ENCODE peak calls at places on chromosomes 16 and 17, in five cellular contexts. V is CD8-positive, alpha-beta T cell; D is uterus; P is PC-9; A is neural progenitor cell. Q is an unnamed sample.

GRCh38 chr17:12328204-12328603 is 307.5 kb downstream of the MAP2K4 start:
- DNase-seq in P (no peak), D (no peak), A (no peak), V (no peak), Q (no peak)

GRCh38 chr16:89445166-89445565 is 45.2 kb downstream of the ANKRD11 start:
- DNase-seq in A (no peak), P (no peak), D (no peak), V (no peak), Q (no peak)

GRCh38 chr16:67406628-67407027 is 9.6 kb downstream of the ZDHHC1 start:
- DNase-seq in V (no peak), D (peak; percentile 74), P (no peak), A (no peak), Q (peak; percentile 49)

GRCh38 chr17:79527286-79527685 is 83.6 kb downstream of the RBFOX3 start:
- DNase-seq in D (no peak), P (no peak), A (no peak), V (no peak), Q (no peak)

GRCh38 chr17:5526821-5527598 is 40.6 kb downstream of the MIS12 start:
- DNase-seq in D (peak; percentile 85), A (peak; percentile 26), V (no peak), P (peak; percentile 55), Q (peak; percentile 92)

GRCh38 chr17:6061290-6061689 is 8.9 kb upstream of the WSCD1 start:
- DNase-seq in D (no peak), V (no peak), A (no peak), P (no peak), Q (peak; percentile 7)

GRCh38 chr16:89404561-89404960 is 85.8 kb downstream of the ANKRD11 start:
- DNase-seq in D (no peak), A (no peak), V (no peak), P (no peak), Q (peak; percentile 62)

GRCh38 chr17:40443988-40444899 is 994 bp downstream of the IGFBP4 start:
- DNase-seq in D (no peak), V (no peak), A (no peak), P (peak; percentile 43), Q (no peak)

GRCh38 chr17:29789186-29790170 is 140.6 kb downstream of the SSH2 start:
- DNase-seq in P (peak; percentile 39), V (no peak), A (peak; percentile 7), D (no peak), Q (peak; percentile 56)

GRCh38 chr17:39462644-39463375 is 1.5 kb downstream of the CDK12 start:
- DNase-seq in D (no peak), A (peak; percentile 25), V (no peak), P (no peak), Q (no peak)

GRCh38 chr16:78993342-78993741 is 607.2 kb downstream of the MAF start:
- DNase-seq in P (no peak), A (no peak), V (no peak), D (no peak), Q (no peak)

GRCh38 chr17:72075995-72076677 is 44.7 kb upstream of the SOX9 start:
- DNase-seq in V (no peak), P (no peak), D (no peak), A (peak; percentile 28), Q (no peak)

GRCh38 chr17:72079700-72080099 is 41.1 kb upstream of the SOX9 start:
- DNase-seq in D (no peak), V (no peak), P (no peak), A (no peak), Q (no peak)

GRCh38 chr17:72076678-72077030 is 44.2 kb upstream of the SOX9 start:
- DNase-seq in P (no peak), A (no peak), D (no peak), V (no peak), Q (no peak)

DNA sequence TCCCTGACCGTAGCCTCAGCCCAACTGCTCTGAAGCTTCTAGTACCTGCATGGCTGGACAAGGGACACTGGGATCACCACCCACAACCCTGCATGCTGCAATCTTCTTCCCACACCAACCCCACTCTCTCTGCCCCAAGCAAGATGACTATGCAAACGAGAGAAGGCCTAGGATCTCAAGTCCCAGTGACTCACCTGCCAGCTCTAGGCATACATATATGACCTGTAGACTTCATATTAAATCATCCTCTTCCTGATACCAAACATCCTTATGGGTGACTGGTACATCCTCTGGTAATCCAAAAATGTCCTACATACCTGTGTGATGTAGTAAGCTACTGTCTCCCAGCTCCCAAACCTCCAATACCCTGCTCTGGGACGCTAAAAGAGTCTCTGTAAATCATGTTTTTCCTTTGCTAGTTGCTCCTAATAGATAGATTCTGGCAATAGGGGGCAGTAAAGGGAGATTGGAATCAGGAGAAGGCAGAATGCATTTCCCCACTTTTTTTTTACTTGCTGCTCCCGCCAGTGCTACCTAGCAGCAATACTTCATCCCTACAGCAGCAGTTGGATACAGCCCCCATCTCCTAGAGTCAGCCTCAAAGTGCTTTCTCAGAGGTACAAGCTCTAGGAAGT is 43.4 kb upstream of the SOX9 start:
- DNase-seq in P (peak; percentile 55), A (peak; percentile 45), D (no peak), V (no peak), Q (peak; percentile 82)
- TF ChIP-seq CTCF in P (no peak), A (peak; percentile 46), D (no peak), V (no peak), Q (no peak)

GRCh38 chr16:29975134-29975538 is 1.5 kb downstream of the TAOK2 start:
- DNase-seq in D (no peak), V (no peak), P (no peak), A (no peak), Q (no peak)
- H3K27ac ChIP-seq in D (peak overlapping the region; percentile 96), V (no peak overlapping the region), P (no peak overlapping the region), A (no peak overlapping the region), Q (no peak overlapping the region)

DNA sequence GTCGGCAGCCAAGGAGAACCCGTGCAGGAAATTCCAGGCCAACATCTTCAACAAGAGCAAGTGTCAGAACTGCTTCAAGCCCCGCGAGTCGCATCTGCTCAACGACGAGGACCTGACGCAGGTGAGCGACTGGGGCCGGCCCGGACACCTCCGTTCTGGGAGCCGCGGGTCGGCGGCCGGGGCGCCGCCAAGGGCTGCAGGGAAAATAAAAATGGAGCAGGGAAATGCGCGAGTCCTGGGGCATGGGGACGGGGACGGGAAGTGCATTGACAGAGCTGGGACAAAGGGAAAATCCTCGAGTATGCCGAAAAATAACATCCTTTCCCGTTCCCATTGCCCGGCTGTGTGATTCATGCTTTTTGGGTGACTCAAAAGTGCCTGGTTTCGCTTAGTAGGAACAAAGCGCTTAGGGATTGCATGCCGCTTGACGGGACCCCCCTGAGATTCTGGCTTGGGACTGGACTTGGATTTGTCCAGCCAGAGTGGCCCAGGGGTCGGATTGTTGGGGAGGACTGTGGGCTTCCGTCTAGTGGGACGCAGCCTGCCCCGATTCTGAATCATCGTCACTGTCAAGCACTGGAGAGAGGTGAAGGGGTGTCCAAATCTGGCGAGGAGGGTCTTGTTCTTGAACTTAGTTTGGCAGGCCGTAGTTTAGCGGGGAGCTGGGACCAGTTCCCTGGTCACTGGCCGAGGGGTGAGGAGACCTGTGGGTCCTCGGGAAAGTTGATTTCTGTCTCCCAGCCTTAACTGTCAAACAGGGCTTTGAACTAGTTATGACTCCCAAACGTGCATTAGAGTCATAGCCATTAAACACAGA is 802 bp downstream of the MPRIP start:
- DNase-seq in D (no peak), A (peak; percentile 45), P (peak; percentile 41), V (no peak), Q (peak; percentile 56)
- H3K4me1 ChIP-seq in D (peaks cover 2% of the 10 kb centered on the region), A (peaks cover 24% of the 10 kb centered on the region), P (peaks cover 59% of the 10 kb centered on the region), V (peaks cover 42% of the 10 kb centered on the region), Q (peaks cover 11% of the 10 kb centered on the region)

GRCh38 chr17:77279448-77280303 is 138.9 kb downstream of the SEC14L1 start:
- DNase-seq in P (peak; percentile 72), A (peak; percentile 43), V (no peak), D (no peak), Q (peak; percentile 34)
- TF ChIP-seq CTCF in P (no peak), A (no peak), V (no peak), D (no peak), Q (no peak)

DNA sequence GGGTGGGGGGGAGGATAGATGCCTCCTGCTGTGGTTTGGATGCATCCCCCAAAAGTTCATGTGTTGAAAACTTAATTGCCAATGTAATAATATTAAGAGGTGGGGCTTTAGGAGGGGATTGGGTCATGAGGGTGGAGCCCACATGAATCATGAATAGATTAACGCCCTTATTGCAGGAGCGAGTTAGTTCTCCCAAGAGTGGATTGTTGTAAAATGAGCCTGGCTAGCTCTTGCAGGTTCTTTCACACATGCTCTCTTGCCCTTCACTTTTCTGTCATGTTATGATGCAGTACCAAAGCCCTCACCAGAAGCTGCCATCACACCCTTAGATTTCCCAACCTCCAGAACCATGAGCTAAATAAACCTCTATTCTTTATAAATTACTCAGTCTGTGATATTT is 52.0 kb downstream of the GINS3 start:
- DNase-seq in D (no peak), P (no peak), V (no peak), A (no peak), Q (no peak)
- H3K27ac ChIP-seq in D (no peak overlapping the region), P (no peak overlapping the region), V (no peak overlapping the region), A (no peak overlapping the region), Q (no peak overlapping the region)

GRCh38 chr16:84548971-84549844 is 44.7 kb upstream of the MEAK7 start:
- DNase-seq in D (peak; percentile 43), V (peak; percentile 10), P (no peak), A (no peak), Q (no peak)

GRCh38 chr16:84548508-84548907 is 44.0 kb upstream of the MEAK7 start:
- DNase-seq in D (no peak), V (no peak), A (no peak), P (no peak), Q (no peak)

GRCh38 chr16:84552135-84552534 is 47.7 kb upstream of the MEAK7 start:
- DNase-seq in V (no peak), P (no peak), D (no peak), A (no peak), Q (peak; percentile 54)

GRCh38 chr16:84547539-84548058 is 43.1 kb upstream of the MEAK7 start:
- DNase-seq in P (no peak), V (no peak), A (peak; percentile 70), D (no peak), Q (no peak)

GRCh38 chr16:84550096-84550495 is 45.6 kb upstream of the MEAK7 start:
- DNase-seq in P (no peak), A (no peak), V (no peak), D (no peak), Q (peak; percentile 28)
- H3K4me1 ChIP-seq in P (no peaks in the 10 kb centered on the region), A (peaks cover 26% of the 10 kb centered on the region), V (peaks cover 63% of the 10 kb centered on the region), D (no peaks in the 10 kb centered on the region), Q (no peaks in the 10 kb centered on the region)